ENCODE peak calls at places on chromosomes 16 and 17, in eight cellular contexts. S, H, Z, I, U, O, R and C are unnamed samples.

GRCh38 chr17:79027925-79028491 is 4.0 kb downstream of the C1QTNF1 start:
- DNase-seq in S (no peak), H (no peak), Z (no peak), I (no peak), U (no peak), O (peak; percentile 91), R (no peak), C (no peak)

GRCh38 chr16:17633146-17633966 is 162.6 kb upstream of the XYLT1 start:
- DNase-seq in S (no peak), H (no peak), Z (peak; percentile 8), I (no peak), U (no peak), O (no peak), R (no peak), C (no peak)

GRCh38 chr16:11734025-11734652 is 8.5 kb downstream of the TXNDC11 start:
- DNase-seq in S (no peak), H (no peak), Z (no peak), I (peak; percentile 70), U (no peak), O (no peak), R (no peak), C (no peak)

GRCh38 chr16:88809068-88809675 is 2.6 kb downstream of the APRT start:
- DNase-seq in S (no peak), H (no peak), Z (no peak), I (no peak), U (no peak), O (no peak), R (no peak), C (no peak)

GRCh38 chr16:62225675-62226074 is 189.4 kb upstream of the CDH8 start:
- DNase-seq in S (peak; percentile 91), H (no peak), Z (peak; percentile 87), I (peak; percentile 93), U (no peak), O (no peak), R (peak; percentile 78), C (no peak)

GRCh38 chr16:48054881-48055601 is 100.8 kb downstream of the ABCC12 start:
- DNase-seq in S (peak; percentile 73), H (peak; percentile 18), Z (peak; percentile 72), I (peak; percentile 19), U (peak; percentile 36), O (no peak), R (peak; percentile 75), C (peak; percentile 52)

GRCh38 chr17:81153340-81153803 is 11.9 kb upstream of the PVALEF start:
- DNase-seq in S (no peak), H (no peak), Z (no peak), I (peak; percentile 31), U (no peak), O (no peak), R (no peak), C (no peak)

GRCh38 chr16:81003610-81004460 is 2.9 kb downstream of the CMC2 start:
- DNase-seq in S (no peak), H (no peak), Z (no peak), I (peak; percentile 15), U (no peak), O (no peak), R (no peak), C (no peak)

GRCh38 chr16:9092282-9092962 is 978 bp downstream of the HAPSTR1 start:
- DNase-seq in S (no peak), H (no peak), Z (peak; percentile 69), I (peak; percentile 31), U (no peak), O (peak; percentile 80), R (peak; percentile 66), C (peak; percentile 47)

GRCh38 chr16:86292171-86292775 is 218.1 kb upstream of the FOXF1 start:
- DNase-seq in S (no peak), H (no peak), Z (no peak), I (no peak), U (no peak), O (no peak), R (no peak), C (no peak)

GRCh38 chr17:37327341-37328090 is 48.3 kb upstream of the C17orf78 start:
- DNase-seq in S (no peak), H (peak; percentile 93), Z (no peak), I (no peak), U (peak; percentile 72), O (no peak), R (no peak), C (no peak)

GRCh38 chr16:84943620-84944019 is 67.7 kb downstream of the ZDHHC7 start:
- DNase-seq in S (no peak), H (no peak), Z (no peak), I (no peak), U (no peak), O (no peak), R (no peak), C (no peak)

DNA sequence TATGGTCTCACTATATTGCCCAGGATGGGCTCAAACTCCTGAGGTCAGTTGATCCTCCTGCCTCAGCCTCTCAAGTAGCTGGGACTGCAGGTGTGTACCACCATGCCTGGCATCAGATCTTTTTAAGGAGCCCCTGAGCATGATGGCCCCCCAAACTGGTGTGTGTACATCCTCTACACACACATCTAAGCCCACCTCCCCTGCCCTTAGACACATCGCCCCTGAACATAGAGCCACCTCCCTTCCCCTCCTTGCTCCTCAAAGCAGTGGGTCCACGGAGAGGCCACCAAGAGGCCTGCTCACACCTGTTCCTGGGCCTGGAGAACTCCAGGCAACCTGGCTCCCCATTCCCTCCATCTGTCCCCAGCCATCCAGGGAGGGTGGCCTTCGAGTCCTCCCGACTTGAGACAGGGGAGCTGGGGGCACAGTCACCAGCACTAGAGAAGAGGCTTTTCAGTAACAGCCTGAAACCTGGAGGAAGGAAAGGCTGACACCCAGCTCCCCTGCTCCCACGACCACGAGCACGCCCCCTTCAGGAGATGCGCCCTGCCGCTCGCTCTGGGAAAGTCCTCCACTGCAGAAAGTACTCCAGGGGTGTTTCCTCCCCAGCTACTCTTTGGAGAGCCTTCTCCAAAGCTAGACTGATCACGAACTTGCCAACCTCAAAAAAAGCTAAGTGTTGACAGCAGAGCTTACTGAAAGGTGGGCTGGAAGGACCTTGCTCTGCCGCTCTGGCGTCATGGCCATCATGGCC is 12.6 kb upstream of the PRR29 start:
- DNase-seq in S (peak; percentile 71), H (no peak), Z (no peak), I (no peak), U (no peak), O (no peak), R (no peak), C (no peak)
- TF ChIP-seq CTCF in S (peak; percentile 54), H (no peak), Z (no peak), I (no peak), U (no peak), O (no peak), R (no peak), C (no peak)

GRCh38 chr17:43531082-43531378 is 15.1 kb downstream of the ETV4 start:
- DNase-seq in S (no peak), H (no peak), Z (no peak), I (no peak), U (no peak), O (no peak), R (no peak), C (no peak)
- TF ChIP-seq CTCF in S (no peak), H (no peak), Z (no peak), I (no peak), U (no peak), O (no peak), R (no peak), C (no peak)

DNA sequence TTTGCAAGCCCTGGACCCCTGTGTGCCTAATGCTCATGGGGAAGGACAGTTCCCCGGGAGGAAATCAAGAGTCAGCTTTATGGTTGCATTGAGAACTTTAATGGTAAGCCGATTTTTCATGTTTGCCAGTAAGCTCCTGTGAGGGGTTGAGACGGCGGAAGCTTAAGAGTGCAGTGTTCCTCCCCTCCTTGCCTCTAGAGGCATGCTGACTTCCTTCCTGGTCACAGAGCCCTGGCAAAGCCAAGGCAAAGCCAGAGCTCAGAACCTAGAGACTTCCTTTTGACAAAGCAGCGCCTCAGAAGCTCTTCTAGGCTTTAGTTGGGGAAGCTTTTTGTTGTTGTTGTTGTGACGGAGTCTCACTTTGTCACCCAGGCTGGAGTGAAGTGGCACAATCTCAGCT is 2.7 kb upstream of the HEATR9 start:
- DNase-seq in S (peak; percentile 69), H (no peak), Z (no peak), I (no peak), U (no peak), O (no peak), R (peak; percentile 13), C (no peak)
- TF ChIP-seq CTCF in S (peak; percentile 37), H (no peak), Z (no peak), I (no peak), U (no peak), O (no peak), R (peak; percentile 11), C (no peak)

GRCh38 chr16:30078744-30079143 is 3.0 kb downstream of the PPP4C start:
- DNase-seq in S (no peak), H (no peak), Z (no peak), I (no peak), U (no peak), O (no peak), R (no peak), C (no peak)

GRCh38 chr16:30076276-30076791 is 540 bp downstream of the PPP4C start:
- DNase-seq in S (no peak), H (no peak), Z (no peak), I (no peak), U (no peak), O (no peak), R (no peak), C (no peak)

GRCh38 chr16:30077656-30078055 is 1.9 kb downstream of the PPP4C start:
- DNase-seq in S (no peak), H (no peak), Z (no peak), I (no peak), U (no peak), O (no peak), R (no peak), C (no peak)

GRCh38 chr16:30079480-30079879 is 3.7 kb downstream of the PPP4C start:
- DNase-seq in S (no peak), H (no peak), Z (no peak), I (no peak), U (no peak), O (no peak), R (no peak), C (no peak)

DNA sequence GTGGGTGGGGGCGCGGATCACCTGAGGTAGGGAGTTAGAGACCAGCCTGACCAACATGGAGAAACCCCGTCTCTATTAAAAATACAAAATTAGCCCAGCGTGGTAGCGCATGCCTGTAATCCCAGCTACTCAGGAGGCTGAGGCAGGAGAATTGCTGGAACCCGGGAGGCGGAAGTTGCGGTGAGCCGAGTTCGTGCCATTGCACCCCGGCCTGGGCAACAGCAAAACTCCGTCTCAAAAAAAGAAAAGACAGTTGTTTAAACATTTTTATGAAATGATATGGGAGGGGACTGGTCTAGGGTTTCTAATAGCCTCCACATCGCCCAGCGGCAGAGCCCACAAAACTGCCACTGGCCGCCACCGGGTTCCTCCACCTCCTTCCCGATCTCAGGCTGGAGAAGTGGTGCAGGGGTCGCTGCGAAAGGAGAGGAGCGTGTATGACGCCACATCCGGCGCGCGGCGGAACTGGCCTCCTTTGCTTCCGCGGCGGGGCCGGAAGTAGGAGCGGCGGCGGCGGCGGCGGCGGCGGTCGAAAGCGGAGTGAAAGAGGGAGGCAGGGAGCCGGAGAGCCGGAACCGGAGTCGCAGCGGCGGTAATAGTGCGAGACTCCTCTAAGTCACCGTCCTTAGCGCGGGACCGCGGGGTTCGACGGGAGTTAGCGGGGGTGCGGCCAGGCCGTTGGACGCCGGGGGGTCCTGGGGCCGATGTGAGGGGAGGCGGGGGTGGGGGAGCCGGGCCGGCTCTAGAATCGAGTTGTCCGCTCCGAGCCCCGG is at the start of gene PPP4C:
- DNase-seq in S (peak; percentile 91), H (no peak), Z (peak; percentile 95), I (peak; percentile 88), U (peak; percentile 66), O (peak; percentile 90), R (peak; percentile 96), C (peak; percentile 95)
- TF ChIP-seq CTCF in S (no peak), H (no peak), Z (peak; percentile 11), I (no peak), U (peak; percentile 8), O (no peak), R (peak; percentile 9), C (no peak)